ENCODE peak calls at places on chromosomes 12 and 14, in eight cellular contexts. One of them, this sample, is unnamed.

GRCh38 chr12:25811656-25812126 is 146.8 kb upstream of the RASSF8 start:
- DNase-seq in RKO: peak
- DNase-seq in activated CD4-positive, alpha-beta T cell treated with anti-CD3 and anti-CD28 coated beads, Interleukin-2, amount 50 U/mL, for 48 hours: no peak
- DNase-seq in globus pallidus: no peak
- DNase-seq in mucosa of gallbladder: no peak
- DNase-seq in OCI-M1: peak
- DNase-seq in effector memory CD8-positive, alpha-beta T cell: no peak
- DNase-seq in NCI-H510A treated with DMSO at 0.1 percent for 48 hours: no peak
- DNase-seq in this sample: no peak

GRCh38 chr12:91577586-91578539 is 395.2 kb upstream of the DCN start:
- DNase-seq in mucosa of gallbladder: no peak
- DNase-seq in OCI-M1: peak
- DNase-seq in effector memory CD8-positive, alpha-beta T cell: no peak
- DNase-seq in activated CD4-positive, alpha-beta T cell treated with anti-CD3 and anti-CD28 coated beads, Interleukin-2, amount 50 U/mL, for 48 hours: no peak
- DNase-seq in globus pallidus: no peak
- DNase-seq in NCI-H510A treated with DMSO at 0.1 percent for 48 hours: peak
- DNase-seq in RKO: peak
- DNase-seq in this sample: no peak

GRCh38 chr14:22190411-22191191 is 398.4 kb downstream of the DAD1 start:
- DNase-seq in RKO: no peak
- DNase-seq in activated CD4-positive, alpha-beta T cell treated with anti-CD3 and anti-CD28 coated beads, Interleukin-2, amount 50 U/mL, for 48 hours: no peak
- DNase-seq in globus pallidus: no peak
- DNase-seq in mucosa of gallbladder: no peak
- DNase-seq in effector memory CD8-positive, alpha-beta T cell: no peak
- DNase-seq in NCI-H510A treated with DMSO at 0.1 percent for 48 hours: no peak
- DNase-seq in OCI-M1: no peak
- DNase-seq in this sample: no peak

GRCh38 chr14:49892301-49892635 is 614 bp upstream of the ARF6 start:
- DNase-seq in RKO: peak
- DNase-seq in OCI-M1: peak
- DNase-seq in mucosa of gallbladder: peak
- DNase-seq in globus pallidus: peak
- DNase-seq in activated CD4-positive, alpha-beta T cell treated with anti-CD3 and anti-CD28 coated beads, Interleukin-2, amount 50 U/mL, for 48 hours: peak
- DNase-seq in effector memory CD8-positive, alpha-beta T cell: peak
- DNase-seq in NCI-H510A treated with DMSO at 0.1 percent for 48 hours: peak
- DNase-seq in this sample: peak

GRCh38 chr14:69712217-69712565 is 54.8 kb upstream of the SRSF5 start:
- DNase-seq in OCI-M1: no peak
- DNase-seq in activated CD4-positive, alpha-beta T cell treated with anti-CD3 and anti-CD28 coated beads, Interleukin-2, amount 50 U/mL, for 48 hours: no peak
- DNase-seq in mucosa of gallbladder: no peak
- DNase-seq in effector memory CD8-positive, alpha-beta T cell: no peak
- DNase-seq in globus pallidus: no peak
- DNase-seq in RKO: no peak
- DNase-seq in NCI-H510A treated with DMSO at 0.1 percent for 48 hours: no peak
- DNase-seq in this sample: no peak

GRCh38 chr12:62435337-62436163 is 31.1 kb upstream of the MON2 start:
- DNase-seq in activated CD4-positive, alpha-beta T cell treated with anti-CD3 and anti-CD28 coated beads, Interleukin-2, amount 50 U/mL, for 48 hours: peak
- DNase-seq in globus pallidus: peak
- DNase-seq in RKO: no peak
- DNase-seq in NCI-H510A treated with DMSO at 0.1 percent for 48 hours: peak
- DNase-seq in mucosa of gallbladder: peak
- DNase-seq in effector memory CD8-positive, alpha-beta T cell: peak
- DNase-seq in OCI-M1: peak
- DNase-seq in this sample: peak

GRCh38 chr14:24726480-24726879 is 92.5 kb upstream of the GZMB start:
- DNase-seq in RKO: no peak
- DNase-seq in effector memory CD8-positive, alpha-beta T cell: no peak
- DNase-seq in activated CD4-positive, alpha-beta T cell treated with anti-CD3 and anti-CD28 coated beads, Interleukin-2, amount 50 U/mL, for 48 hours: no peak
- DNase-seq in globus pallidus: no peak
- DNase-seq in NCI-H510A treated with DMSO at 0.1 percent for 48 hours: no peak
- DNase-seq in mucosa of gallbladder: no peak
- DNase-seq in OCI-M1: no peak
- DNase-seq in this sample: no peak

GRCh38 chr12:48781750-48782456 is 7.0 kb downstream of the ADCY6 start:
- DNase-seq in effector memory CD8-positive, alpha-beta T cell: no peak
- DNase-seq in OCI-M1: no peak
- DNase-seq in mucosa of gallbladder: no peak
- DNase-seq in NCI-H510A treated with DMSO at 0.1 percent for 48 hours: no peak
- DNase-seq in activated CD4-positive, alpha-beta T cell treated with anti-CD3 and anti-CD28 coated beads, Interleukin-2, amount 50 U/mL, for 48 hours: no peak
- DNase-seq in globus pallidus: no peak
- DNase-seq in RKO: no peak
- DNase-seq in this sample: no peak

GRCh38 chr14:90103808-90104207 is 42.0 kb downstream of the KCNK13 start:
- DNase-seq in NCI-H510A treated with DMSO at 0.1 percent for 48 hours: no peak
- DNase-seq in effector memory CD8-positive, alpha-beta T cell: no peak
- DNase-seq in OCI-M1: no peak
- DNase-seq in mucosa of gallbladder: no peak
- DNase-seq in activated CD4-positive, alpha-beta T cell treated with anti-CD3 and anti-CD28 coated beads, Interleukin-2, amount 50 U/mL, for 48 hours: no peak
- DNase-seq in globus pallidus: no peak
- DNase-seq in RKO: no peak
- DNase-seq in this sample: no peak

GRCh38 chr12:43158126-43158525 is 393.9 kb downstream of the ADAMTS20 start:
- DNase-seq in effector memory CD8-positive, alpha-beta T cell: no peak
- DNase-seq in OCI-M1: no peak
- DNase-seq in RKO: no peak
- DNase-seq in activated CD4-positive, alpha-beta T cell treated with anti-CD3 and anti-CD28 coated beads, Interleukin-2, amount 50 U/mL, for 48 hours: no peak
- DNase-seq in mucosa of gallbladder: no peak
- DNase-seq in globus pallidus: no peak
- DNase-seq in NCI-H510A treated with DMSO at 0.1 percent for 48 hours: no peak
- DNase-seq in this sample: no peak

GRCh38 chr12:27531916-27532315 is 7.9 kb downstream of the PPFIBP1 start:
- DNase-seq in effector memory CD8-positive, alpha-beta T cell: no peak
- DNase-seq in globus pallidus: no peak
- DNase-seq in RKO: no peak
- DNase-seq in NCI-H510A treated with DMSO at 0.1 percent for 48 hours: no peak
- DNase-seq in activated CD4-positive, alpha-beta T cell treated with anti-CD3 and anti-CD28 coated beads, Interleukin-2, amount 50 U/mL, for 48 hours: no peak
- DNase-seq in mucosa of gallbladder: no peak
- DNase-seq in OCI-M1: no peak
- DNase-seq in this sample: no peak

GRCh38 chr14:101518611-101519048 is 42.7 kb upstream of the DIO3 start:
- DNase-seq in effector memory CD8-positive, alpha-beta T cell: no peak
- DNase-seq in RKO: no peak
- DNase-seq in NCI-H510A treated with DMSO at 0.1 percent for 48 hours: no peak
- DNase-seq in OCI-M1: no peak
- DNase-seq in activated CD4-positive, alpha-beta T cell treated with anti-CD3 and anti-CD28 coated beads, Interleukin-2, amount 50 U/mL, for 48 hours: no peak
- DNase-seq in globus pallidus: peak
- DNase-seq in mucosa of gallbladder: peak
- DNase-seq in this sample: no peak

GRCh38 chr12:55713721-55714120 is 2.1 kb upstream of the BLOC1S1 start:
- DNase-seq in effector memory CD8-positive, alpha-beta T cell: no peak
- DNase-seq in RKO: peak
- DNase-seq in OCI-M1: no peak
- DNase-seq in NCI-H510A treated with DMSO at 0.1 percent for 48 hours: no peak
- DNase-seq in globus pallidus: no peak
- DNase-seq in activated CD4-positive, alpha-beta T cell treated with anti-CD3 and anti-CD28 coated beads, Interleukin-2, amount 50 U/mL, for 48 hours: no peak
- DNase-seq in mucosa of gallbladder: no peak
- DNase-seq in this sample: no peak

GRCh38 chr14:101017209-101017608 is 113.7 kb upstream of the RTL1 start:
- DNase-seq in globus pallidus: no peak
- DNase-seq in mucosa of gallbladder: peak
- DNase-seq in RKO: no peak
- DNase-seq in activated CD4-positive, alpha-beta T cell treated with anti-CD3 and anti-CD28 coated beads, Interleukin-2, amount 50 U/mL, for 48 hours: no peak
- DNase-seq in NCI-H510A treated with DMSO at 0.1 percent for 48 hours: no peak
- DNase-seq in OCI-M1: no peak
- DNase-seq in effector memory CD8-positive, alpha-beta T cell: no peak
- DNase-seq in this sample: no peak

GRCh38 chr12:17015501-17015900 is 409.5 kb upstream of the LMO3 start:
- DNase-seq in globus pallidus: no peak
- DNase-seq in RKO: no peak
- DNase-seq in NCI-H510A treated with DMSO at 0.1 percent for 48 hours: no peak
- DNase-seq in OCI-M1: no peak
- DNase-seq in mucosa of gallbladder: no peak
- DNase-seq in activated CD4-positive, alpha-beta T cell treated with anti-CD3 and anti-CD28 coated beads, Interleukin-2, amount 50 U/mL, for 48 hours: no peak
- DNase-seq in effector memory CD8-positive, alpha-beta T cell: no peak
- DNase-seq in this sample: no peak

GRCh38 chr14:68783408-68784297 is 9.2 kb downstream of the ZFP36L1 start:
- DNase-seq in globus pallidus: no peak
- DNase-seq in mucosa of gallbladder: peak
- DNase-seq in NCI-H510A treated with DMSO at 0.1 percent for 48 hours: no peak
- DNase-seq in OCI-M1: no peak
- DNase-seq in RKO: no peak
- DNase-seq in effector memory CD8-positive, alpha-beta T cell: no peak
- DNase-seq in activated CD4-positive, alpha-beta T cell treated with anti-CD3 and anti-CD28 coated beads, Interleukin-2, amount 50 U/mL, for 48 hours: no peak
- DNase-seq in this sample: no peak

GRCh38 chr12:114481200-114481535 is 75.2 kb upstream of the TBX5 start:
- DNase-seq in effector memory CD8-positive, alpha-beta T cell: no peak
- DNase-seq in RKO: no peak
- DNase-seq in NCI-H510A treated with DMSO at 0.1 percent for 48 hours: peak
- DNase-seq in globus pallidus: no peak
- DNase-seq in activated CD4-positive, alpha-beta T cell treated with anti-CD3 and anti-CD28 coated beads, Interleukin-2, amount 50 U/mL, for 48 hours: no peak
- DNase-seq in OCI-M1: no peak
- DNase-seq in mucosa of gallbladder: no peak
- DNase-seq in this sample: no peak

GRCh38 chr12:93378373-93379310 is 917 bp downstream of the NUDT4 start:
- DNase-seq in NCI-H510A treated with DMSO at 0.1 percent for 48 hours: peak
- DNase-seq in activated CD4-positive, alpha-beta T cell treated with anti-CD3 and anti-CD28 coated beads, Interleukin-2, amount 50 U/mL, for 48 hours: peak
- DNase-seq in OCI-M1: peak
- DNase-seq in globus pallidus: peak
- DNase-seq in effector memory CD8-positive, alpha-beta T cell: peak
- DNase-seq in mucosa of gallbladder: no peak
- DNase-seq in RKO: peak
- DNase-seq in this sample: peak

GRCh38 chr12:93908846-93909592 is 231.8 kb downstream of the CRADD start:
- DNase-seq in RKO: no peak
- DNase-seq in globus pallidus: peak
- DNase-seq in effector memory CD8-positive, alpha-beta T cell: no peak
- DNase-seq in activated CD4-positive, alpha-beta T cell treated with anti-CD3 and anti-CD28 coated beads, Interleukin-2, amount 50 U/mL, for 48 hours: no peak
- DNase-seq in OCI-M1: no peak
- DNase-seq in NCI-H510A treated with DMSO at 0.1 percent for 48 hours: no peak
- DNase-seq in mucosa of gallbladder: peak
- DNase-seq in this sample: no peak

This sample was measured in GF-D8.